ENCODE peak calls at places on chromosomes 11 and 22, in ten cellular contexts. L is brain microvascular endothelial cell, W is heart left ventricle, Q is lung, G is fibroblast of mammary gland, H is SK-N-SH, Y is AG04449, A is GM06990, C is mucosa of descending colon, U is ovary. N is an unnamed sample.

GRCh38 chr22:38564669-38565068 is 5.3 kb downstream of the DMC1 start:
- DNase-seq in Q (no peak), Y (no peak), G (peak), U (no peak), A (no peak), L (no peak), W (no peak), C (no peak), H (no peak), N (no peak)

GRCh38 chr11:68039526-68040086 is 781 bp downstream of the TCIRG1 start:
- DNase-seq in A (peak), Q (no peak), H (peak), L (no peak), U (no peak), C (no peak), W (peak), Y (no peak), G (no peak), N (no peak)

GRCh38 chr11:35352107-35352888 is 67.1 kb downstream of the SLC1A2 start:
- DNase-seq in G (peak), H (no peak), U (no peak), A (no peak), W (peak), L (no peak), Y (peak), C (no peak), Q (no peak), N (peak)

GRCh38 chr11:118176400-118177134 is at the start of gene SCN2B:
- DNase-seq in U (no peak), W (no peak), C (no peak), G (no peak), A (no peak), L (no peak), Y (no peak), H (peak), Q (no peak), N (peak)

GRCh38 chr22:37503850-37504249 is 15.4 kb downstream of the CARD10 start:
- DNase-seq in W (no peak), L (no peak), Y (no peak), Q (no peak), U (no peak), A (no peak), C (peak), G (no peak), H (no peak), N (no peak)

GRCh38 chr11:39374963-39375698 is 2084.3 kb downstream of the LRRC4C start:
- DNase-seq in W (no peak), U (no peak), A (no peak), L (no peak), C (no peak), H (peak), Y (no peak), Q (no peak), G (peak), N (no peak)

GRCh38 chr11:34707462-34707840 is 86.6 kb downstream of the EHF start:
- DNase-seq in L (no peak), W (no peak), C (no peak), Q (no peak), G (no peak), U (no peak), Y (no peak), H (no peak), A (no peak), N (no peak)

GRCh38 chr11:84890706-84891105 is 736.4 kb downstream of the DLG2 start:
- DNase-seq in H (no peak), Q (no peak), C (no peak), Y (no peak), U (no peak), A (no peak), W (no peak), G (peak), L (peak), N (peak)

GRCh38 chr11:110772863-110773262 is 60.6 kb upstream of the ARHGAP20 start:
- DNase-seq in G (no peak), Y (no peak), C (no peak), Q (no peak), U (no peak), H (no peak), W (no peak), A (peak), L (no peak), N (no peak)

GRCh38 chr11:120283124-120283523 is 42.0 kb upstream of the TLCD5 start:
- DNase-seq in L (no peak), Y (no peak), G (no peak), W (no peak), H (no peak), U (no peak), C (no peak), A (no peak), Q (no peak), N (no peak)

GRCh38 chr22:34669001-34669400 is 397.0 kb upstream of the ISX start:
- DNase-seq in H (no peak), U (no peak), W (no peak), Q (no peak), A (no peak), C (no peak), L (no peak), Y (no peak), G (peak), N (no peak)

GRCh38 chr11:75198278-75198948 is 42.2 kb upstream of the TPBGL start:
- DNase-seq in L (no peak), G (no peak), W (no peak), A (no peak), H (no peak), Q (no peak), C (no peak), Y (no peak), U (no peak), N (no peak)

GRCh38 chr22:35411112-35411511 is 11.2 kb downstream of the MCM5 start:
- DNase-seq in H (no peak), A (peak), Q (no peak), L (no peak), C (no peak), G (no peak), Y (no peak), W (no peak), U (no peak), N (no peak)

GRCh38 chr11:353315-353857 is 15.9 kb upstream of the B4GALNT4 start:
- DNase-seq in Y (peak), W (peak), H (no peak), A (no peak), L (peak), Q (peak), C (peak), U (peak), G (peak), N (no peak)

DNA sequence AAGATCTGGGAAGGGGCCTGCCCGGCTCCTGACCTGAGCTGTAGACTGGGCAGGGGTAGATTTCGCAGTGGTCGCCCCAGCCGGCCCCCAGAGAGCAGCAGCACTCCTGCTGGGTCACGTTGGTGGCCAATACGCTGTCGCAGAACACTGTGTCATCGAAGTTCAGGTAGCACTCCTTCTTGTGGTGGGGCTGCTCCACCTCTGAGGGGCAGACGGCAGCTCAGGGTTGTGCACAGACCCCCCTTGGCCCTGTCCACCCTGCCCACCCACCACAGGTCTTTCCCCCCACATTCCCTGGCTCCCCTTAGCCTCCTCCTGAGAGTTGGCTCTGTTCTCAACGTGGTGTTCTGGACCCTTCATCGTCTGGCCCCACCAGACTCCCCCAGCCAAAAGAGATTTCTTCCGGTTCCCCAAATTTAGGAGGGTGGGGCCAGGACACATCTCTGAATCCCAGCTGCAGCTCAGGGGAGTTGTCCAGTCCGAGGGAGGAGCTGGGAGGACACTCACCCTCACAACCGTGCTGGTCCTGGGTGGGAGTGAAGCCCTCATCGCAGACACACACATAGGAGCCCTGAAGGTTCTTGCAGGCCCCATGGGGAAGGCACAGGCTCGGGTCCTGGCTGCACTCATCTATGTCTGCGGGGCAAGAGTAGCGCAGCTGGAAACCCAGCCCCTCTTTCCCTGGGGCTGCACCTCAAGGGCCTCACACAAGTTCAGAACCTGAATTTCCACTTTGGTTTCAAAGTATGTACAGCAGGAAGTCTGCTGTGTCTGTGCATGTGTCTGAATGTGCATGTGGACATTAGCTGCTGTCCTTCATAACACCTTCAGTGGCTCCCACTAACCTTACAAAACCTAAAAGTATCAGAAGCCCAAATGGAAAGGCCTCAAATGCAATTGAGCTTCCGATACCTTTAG is 16.5 kb downstream of the SCYL1 start:
- DNase-seq in H (no peak), C (no peak), Y (no peak), U (no peak), G (no peak), A (no peak), L (no peak), W (no peak), Q (no peak), N (no peak)
- H3K4me3 ChIP-seq in H (peak), C (no peak), Y (peak), U (peak), G (peak), A (peak), L (peak), W (peak), Q (no peak), N (peak)

DNA sequence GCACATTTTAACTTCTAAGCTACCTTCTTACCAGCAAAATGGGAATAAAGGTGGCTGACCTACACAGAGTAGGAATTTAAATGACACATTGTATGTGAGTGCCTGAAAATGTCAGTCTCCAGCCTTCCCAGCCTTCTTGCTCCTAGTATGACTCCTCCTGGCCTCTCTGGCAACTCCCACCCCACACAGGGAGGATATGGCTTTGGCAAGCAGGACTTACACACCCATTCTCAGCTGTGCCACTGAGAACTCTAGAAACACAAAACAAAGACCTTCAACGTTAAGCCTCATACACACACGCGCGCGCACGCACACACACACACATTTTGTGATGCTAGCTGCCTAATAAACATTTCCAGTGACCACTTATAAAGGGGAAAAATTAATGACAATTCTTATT is 65.8 kb downstream of the PACSIN2 start:
- DNase-seq in H (no peak), Y (no peak), A (no peak), C (no peak), G (peak), L (peak), U (no peak), Q (no peak), W (peak), N (no peak)
- TF ChIP-seq CTCF in H (no peak), Y (no peak), A (no peak), C (no peak), G (no peak), L (peak), U (no peak), Q (no peak), W (no peak), N (peak)

DNA sequence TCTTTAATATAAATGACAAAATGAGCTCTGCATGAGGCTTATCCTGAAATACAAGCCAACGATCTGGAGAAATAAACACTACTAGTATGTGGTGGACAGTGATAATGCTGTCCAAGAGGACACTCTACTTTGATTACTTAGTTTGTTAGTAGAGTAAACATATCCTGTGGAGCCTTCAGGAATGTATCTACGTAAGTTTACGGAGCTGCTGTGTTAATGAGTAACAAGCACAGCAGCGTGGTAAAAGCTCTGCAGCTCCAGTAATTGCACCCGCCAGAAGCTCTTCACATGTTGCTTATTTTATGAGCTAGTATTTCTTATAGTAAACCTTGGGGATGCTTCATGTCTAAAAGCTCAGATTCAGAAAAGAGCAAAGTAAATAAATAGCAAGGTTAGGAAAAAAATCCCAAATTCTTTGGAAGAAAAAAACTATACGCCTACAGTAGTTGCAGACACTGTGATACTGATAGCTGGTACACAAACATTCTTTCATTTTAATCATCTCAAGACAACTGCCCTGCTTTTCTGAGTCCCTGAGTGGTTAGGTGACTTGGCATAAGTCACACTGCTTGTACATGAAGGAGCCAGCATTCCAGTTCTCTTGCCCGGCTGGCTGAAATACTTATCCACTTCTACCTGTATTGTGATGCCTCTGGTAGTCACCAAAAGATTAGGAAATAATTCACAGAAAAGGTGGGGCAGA is 32.7 kb upstream of the CCDC34 start:
- DNase-seq in L (no peak), A (no peak), G (no peak), U (no peak), Q (no peak), W (no peak), Y (peak), C (no peak), H (no peak), N (no peak)
- H3K4me3 ChIP-seq in L (no peak), A (no peak), G (no peak), U (no peak), Q (no peak), W (no peak), Y (no peak), C (no peak), H (no peak), N (no peak)

DNA sequence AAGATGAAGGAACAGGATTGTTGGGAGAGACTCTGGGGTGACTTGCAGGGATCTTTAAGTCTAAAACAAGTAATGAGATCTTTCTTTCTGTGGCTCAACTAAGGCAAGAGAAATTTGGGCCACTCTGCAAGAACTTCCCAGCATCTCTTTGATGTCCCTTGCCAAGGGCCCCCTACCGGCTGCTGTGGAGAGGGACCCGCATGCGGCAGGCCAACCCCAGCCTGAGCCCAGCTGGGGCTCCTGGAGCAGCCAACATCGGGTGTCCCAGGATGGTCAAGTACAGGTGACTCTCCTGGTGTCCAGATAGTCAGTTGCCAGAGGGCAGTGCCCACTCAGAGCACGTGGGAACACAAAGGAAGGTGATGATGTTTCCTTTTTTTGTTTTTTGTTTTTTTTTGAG is 363.2 kb downstream of the TBC1D22A start:
- DNase-seq in A (no peak), U (no peak), Y (no peak), C (peak), G (peak), Q (no peak), H (no peak), W (no peak), L (no peak), N (no peak)
- TF ChIP-seq CTCF in A (no peak), U (no peak), Y (peak), C (no peak), G (peak), Q (no peak), H (no peak), W (no peak), L (peak), N (no peak)